ENCODE peak calls at places on chromosomes 11 and 22, in seven cellular contexts. K is activated T-cell treated with anti-CD3 and anti-CD28 coated beads for 1 hour; Z is NCI-H460; F is HTR-8/SVneo; N is activated CD8-positive, alpha-beta T cell treated with anti-CD3 and anti-CD28 coated beads, Interleukin-2, amount 10 ng/mL, durations not matched to agents 7 days and 5 days; B is activated CD4-positive, CD25-positive, alpha-beta regulatory T cell; I is activated CD4-positive, alpha-beta T cell treated with anti-CD3 and anti-CD28 coated beads, Interleukin-2, amount 50 U/mL, for 1 hour. J is an unnamed sample.
A peak's percentile ranks its signal among the peaks of the same experiment; 100 is the strongest.

GRCh38 chr11:79304599-79305212 is 136.1 kb downstream of the TENM4 start:
- DNase-seq in K (no peak), Z (no peak), F (no peak), N (no peak), B (no peak), I (no peak), J (no peak)

GRCh38 chr22:31540966-31541365 is 44.6 kb downstream of the SFI1 start:
- DNase-seq in K (no peak), Z (no peak), F (no peak), N (no peak), B (no peak), I (no peak), J (no peak)

GRCh38 chr22:37021710-37022482 is 2.4 kb downstream of the MPST start:
- DNase-seq in K (peak; percentile 51), Z (no peak), F (no peak), N (peak; percentile 65), B (peak; percentile 40), I (peak; percentile 58), J (no peak)

GRCh38 chr22:48287031-48287430 is 1524.6 kb downstream of the TBC1D22A start:
- DNase-seq in K (no peak), Z (no peak), F (no peak), N (no peak), B (no peak), I (no peak), J (no peak)

GRCh38 chr11:446886-447285 is 3.2 kb upstream of the PTDSS2 start:
- DNase-seq in K (no peak), Z (no peak), F (no peak), N (no peak), B (no peak), I (no peak), J (no peak)

GRCh38 chr11:15579287-15580001 is 464.7 kb downstream of the INSC start:
- DNase-seq in K (no peak), Z (no peak), F (no peak), N (no peak), B (no peak), I (no peak), J (no peak)

GRCh38 chr22:43845981-43846380 is 16.3 kb downstream of the SULT4A1 start:
- DNase-seq in K (no peak), Z (no peak), F (no peak), N (no peak), B (no peak), I (no peak), J (no peak)

GRCh38 chr11:9078113-9079041 is 13.0 kb downstream of the SCUBE2 start:
- DNase-seq in K (no peak), Z (no peak), F (no peak), N (no peak), B (no peak), I (no peak), J (no peak)

GRCh38 chr11:94141511-94142307 is 13.1 kb downstream of the PANX1 start:
- DNase-seq in K (no peak), Z (no peak), F (no peak), N (no peak), B (no peak), I (no peak), J (no peak)

GRCh38 chr11:61693897-61694840 is 14.0 kb downstream of the DAGLA start:
- DNase-seq in K (no peak), Z (no peak), F (no peak), N (no peak), B (no peak), I (no peak), J (no peak)

GRCh38 chr11:32090774-32091370 is at the start of gene RCN1:
- DNase-seq in K (peak; percentile 5), Z (peak; percentile 34), F (peak; percentile 63), N (peak; percentile 46), B (peak; percentile 9), I (peak; percentile 21), J (no peak)

GRCh38 chr11:118088531-118088930 is 1.8 kb upstream of the SMIM35 start:
- DNase-seq in K (no peak), Z (no peak), F (no peak), N (no peak), B (no peak), I (no peak), J (no peak)

GRCh38 chr22:38944653-38945052 is 12.8 kb upstream of the APOBEC3A start:
- DNase-seq in K (no peak), Z (no peak), F (no peak), N (no peak), B (no peak), I (no peak), J (no peak)

GRCh38 chr11:10414659-10415058 is 40.4 kb upstream of the AMPD3 start:
- DNase-seq in K (no peak), Z (no peak), F (no peak), N (peak; percentile 49), B (no peak), I (no peak), J (no peak)

GRCh38 chr11:83156150-83156995 is 558 bp upstream of the PCF11 start:
- DNase-seq in K (peak; percentile 94), Z (peak; percentile 99), F (peak; percentile 99), N (peak; percentile 99), B (peak; percentile 97), I (peak; percentile 97), J (peak; percentile 94)

GRCh38 chr22:45531944-45532631 is 29.4 kb downstream of the FBLN1 start:
- DNase-seq in K (no peak), Z (no peak), F (no peak), N (no peak), B (no peak), I (no peak), J (no peak)

GRCh38 chr11:102223859-102224258 is 93.4 kb upstream of the BIRC3 start:
- DNase-seq in K (no peak), Z (no peak), F (no peak), N (no peak), B (no peak), I (no peak), J (no peak)

GRCh38 chr11:62012451-62013265 is 45.2 kb upstream of the FTH1 start:
- DNase-seq in K (no peak), Z (no peak), F (peak; percentile 40), N (no peak), B (no peak), I (no peak), J (no peak)

GRCh38 chr22:25149014-25149413 is 50.6 kb upstream of the CRYBB3 start:
- DNase-seq in K (no peak), Z (no peak), F (no peak), N (no peak), B (no peak), I (no peak), J (no peak)

GRCh38 chr11:115247404-115247803 is 256.8 kb downstream of the CADM1 start:
- DNase-seq in K (no peak), Z (no peak), F (no peak), N (no peak), B (no peak), I (no peak), J (no peak)

GRCh38 chr11:131094828-131095227 is 178.5 kb upstream of the SNX19 start:
- DNase-seq in K (no peak), Z (no peak), F (no peak), N (no peak), B (no peak), I (no peak), J (no peak)

GRCh38 chr11:16820324-16821092 is 82.1 kb downstream of the C11orf58 start:
- DNase-seq in K (peak; percentile 48), Z (peak; percentile 34), F (peak; percentile 79), N (peak; percentile 76), B (peak; percentile 23), I (peak; percentile 60), J (peak; percentile 59)

GRCh38 chr11:128776434-128777284 is 82.8 kb downstream of the FLI1 start:
- DNase-seq in K (no peak), Z (no peak), F (no peak), N (peak; percentile 38), B (no peak), I (peak; percentile 22), J (peak; percentile 61)

GRCh38 chr11:108148549-108148948 is 27.2 kb downstream of the ACAT1 start:
- DNase-seq in K (no peak), Z (no peak), F (no peak), N (no peak), B (no peak), I (no peak), J (no peak)

GRCh38 chr11:72591785-72592490 is 82.3 kb downstream of the PDE2A start:
- DNase-seq in K (peak; percentile 30), Z (no peak), F (no peak), N (peak; percentile 74), B (peak; percentile 22), I (peak; percentile 48), J (peak; percentile 43)

GRCh38 chr22:44129614-44129976 is 51.1 kb upstream of the PARVG start:
- DNase-seq in K (no peak), Z (no peak), F (no peak), N (no peak), B (no peak), I (no peak), J (no peak)

GRCh38 chr11:27295928-27296327 is 67.1 kb downstream of the CCDC34 start:
- DNase-seq in K (no peak), Z (no peak), F (no peak), N (no peak), B (no peak), I (no peak), J (no peak)

GRCh38 chr11:133531971-133532651 is at the start of gene OPCML:
- DNase-seq in K (no peak), Z (no peak), F (no peak), N (no peak), B (no peak), I (no peak), J (no peak)

GRCh38 chr11:45332486-45332934 is 46.4 kb upstream of the SYT13 start:
- DNase-seq in K (peak; percentile 14), Z (no peak), F (peak; percentile 68), N (peak; percentile 41), B (no peak), I (peak; percentile 36), J (peak; percentile 42)

GRCh38 chr11:31664129-31664528 is 147.0 kb downstream of the PAX6 start:
- DNase-seq in K (no peak), Z (no peak), F (no peak), N (no peak), B (no peak), I (no peak), J (no peak)

GRCh38 chr22:46038516-46039430 is 61.8 kb upstream of the WNT7B start:
- DNase-seq in K (no peak), Z (no peak), F (no peak), N (no peak), B (no peak), I (no peak), J (no peak)

GRCh38 chr11:2975594-2975993 is 16.5 kb downstream of the NAP1L4 start:
- DNase-seq in K (peak; percentile 39), Z (peak; percentile 43), F (peak; percentile 40), N (peak; percentile 70), B (no peak), I (peak; percentile 46), J (peak; percentile 56)

GRCh38 chr11:93733474-93733873 is 7.8 kb downstream of the TAF1D start:
- DNase-seq in K (no peak), Z (no peak), F (no peak), N (no peak), B (no peak), I (no peak), J (no peak)

GRCh38 chr11:57974830-57975229 is 48.9 kb upstream of the OR9Q1 start:
- DNase-seq in K (no peak), Z (no peak), F (no peak), N (no peak), B (no peak), I (no peak), J (no peak)

GRCh38 chr11:73240190-73240781 is 22.2 kb downstream of the P2RY2 start:
- DNase-seq in K (no peak), Z (no peak), F (no peak), N (no peak), B (no peak), I (no peak), J (no peak)

GRCh38 chr22:32723632-32724031 is 77.9 kb upstream of the TIMP3 start:
- DNase-seq in K (peak; percentile 2), Z (no peak), F (peak; percentile 68), N (peak; percentile 70), B (peak; percentile 3), I (peak; percentile 4), J (peak; percentile 19)

GRCh38 chr11:94638278-94638901 is 71.2 kb downstream of the PIWIL4 start:
- DNase-seq in K (no peak), Z (no peak), F (no peak), N (no peak), B (no peak), I (no peak), J (no peak)

GRCh38 chr11:70142171-70142875 is 60.8 kb upstream of the FADD start:
- DNase-seq in K (no peak), Z (no peak), F (no peak), N (no peak), B (no peak), I (no peak), J (no peak)

J was measured in CD4-positive, alpha-beta memory T cell.